ENCODE peak calls at places on chromosomes 2 and 18, in eight cellular contexts. One of them, this sample, is unnamed.

GRCh38 chr2:242060212-242060835 is 190.8 kb downstream of the RTP5 start:
- DNase-seq in aorta: no peak
- DNase-seq in HTR-8/SVneo: no peak
- DNase-seq in activated CD8-positive, alpha-beta memory T cell treated with anti-CD3 and anti-CD28 coated beads for 4 hours: no peak
- DNase-seq in memory B cell: no peak
- DNase-seq in iris pigment epithelial cell: peak
- DNase-seq in NCI-H1105 treated with DMSO at 0.1 percent for 48 hours: no peak
- DNase-seq in midbrain: no peak
- DNase-seq in this sample: no peak

GRCh38 chr2:145752091-145752806 is 1232.3 kb upstream of the ZEB2 start:
- DNase-seq in aorta: no peak
- DNase-seq in HTR-8/SVneo: peak
- DNase-seq in activated CD8-positive, alpha-beta memory T cell treated with anti-CD3 and anti-CD28 coated beads for 4 hours: no peak
- DNase-seq in memory B cell: peak
- DNase-seq in iris pigment epithelial cell: peak
- DNase-seq in NCI-H1105 treated with DMSO at 0.1 percent for 48 hours: peak
- DNase-seq in midbrain: peak
- DNase-seq in this sample: no peak

GRCh38 chr18:49788327-49788908 is 24.9 kb downstream of the ACAA2 start:
- DNase-seq in aorta: no peak
- DNase-seq in HTR-8/SVneo: no peak
- DNase-seq in activated CD8-positive, alpha-beta memory T cell treated with anti-CD3 and anti-CD28 coated beads for 4 hours: no peak
- DNase-seq in memory B cell: no peak
- DNase-seq in iris pigment epithelial cell: peak
- DNase-seq in NCI-H1105 treated with DMSO at 0.1 percent for 48 hours: no peak
- DNase-seq in midbrain: no peak
- DNase-seq in this sample: no peak

GRCh38 chr2:215528555-215528954 is 92.7 kb upstream of the FN1 start:
- DNase-seq in aorta: no peak
- DNase-seq in HTR-8/SVneo: peak
- DNase-seq in activated CD8-positive, alpha-beta memory T cell treated with anti-CD3 and anti-CD28 coated beads for 4 hours: no peak
- DNase-seq in memory B cell: no peak
- DNase-seq in iris pigment epithelial cell: peak
- DNase-seq in NCI-H1105 treated with DMSO at 0.1 percent for 48 hours: no peak
- DNase-seq in midbrain: no peak
- DNase-seq in this sample: no peak

GRCh38 chr2:55268907-55269611 is at the start of gene MTIF2:
- DNase-seq in aorta: peak
- DNase-seq in HTR-8/SVneo: peak
- DNase-seq in activated CD8-positive, alpha-beta memory T cell treated with anti-CD3 and anti-CD28 coated beads for 4 hours: peak
- DNase-seq in memory B cell: peak
- DNase-seq in iris pigment epithelial cell: peak
- DNase-seq in NCI-H1105 treated with DMSO at 0.1 percent for 48 hours: peak
- DNase-seq in midbrain: peak
- DNase-seq in this sample: peak

GRCh38 chr2:29014811-29015414 is 33.8 kb downstream of the TOGARAM2 start:
- DNase-seq in aorta: no peak
- DNase-seq in HTR-8/SVneo: peak
- DNase-seq in activated CD8-positive, alpha-beta memory T cell treated with anti-CD3 and anti-CD28 coated beads for 4 hours: peak
- DNase-seq in memory B cell: no peak
- DNase-seq in iris pigment epithelial cell: peak
- DNase-seq in NCI-H1105 treated with DMSO at 0.1 percent for 48 hours: no peak
- DNase-seq in midbrain: no peak
- DNase-seq in this sample: peak

GRCh38 chr2:105797298-105797819 is 52.6 kb downstream of the NCK2 start:
- DNase-seq in aorta: peak
- DNase-seq in HTR-8/SVneo: no peak
- DNase-seq in activated CD8-positive, alpha-beta memory T cell treated with anti-CD3 and anti-CD28 coated beads for 4 hours: no peak
- DNase-seq in memory B cell: no peak
- DNase-seq in iris pigment epithelial cell: peak
- DNase-seq in NCI-H1105 treated with DMSO at 0.1 percent for 48 hours: no peak
- DNase-seq in midbrain: peak
- DNase-seq in this sample: no peak

GRCh38 chr2:188668017-188668663 is 306.0 kb upstream of the COL3A1 start:
- DNase-seq in aorta: no peak
- DNase-seq in HTR-8/SVneo: no peak
- DNase-seq in activated CD8-positive, alpha-beta memory T cell treated with anti-CD3 and anti-CD28 coated beads for 4 hours: no peak
- DNase-seq in memory B cell: no peak
- DNase-seq in iris pigment epithelial cell: peak
- DNase-seq in NCI-H1105 treated with DMSO at 0.1 percent for 48 hours: no peak
- DNase-seq in midbrain: no peak
- DNase-seq in this sample: no peak

GRCh38 chr2:215760126-215760525 is 253.2 kb downstream of the MREG start:
- DNase-seq in aorta: no peak
- DNase-seq in HTR-8/SVneo: no peak
- DNase-seq in activated CD8-positive, alpha-beta memory T cell treated with anti-CD3 and anti-CD28 coated beads for 4 hours: no peak
- DNase-seq in memory B cell: no peak
- DNase-seq in iris pigment epithelial cell: no peak
- DNase-seq in NCI-H1105 treated with DMSO at 0.1 percent for 48 hours: no peak
- DNase-seq in midbrain: no peak
- DNase-seq in this sample: no peak

GRCh38 chr18:75141166-75141565 is 67.8 kb downstream of the PTGR3 start:
- DNase-seq in aorta: no peak
- DNase-seq in HTR-8/SVneo: no peak
- DNase-seq in activated CD8-positive, alpha-beta memory T cell treated with anti-CD3 and anti-CD28 coated beads for 4 hours: no peak
- DNase-seq in memory B cell: no peak
- DNase-seq in iris pigment epithelial cell: no peak
- DNase-seq in NCI-H1105 treated with DMSO at 0.1 percent for 48 hours: no peak
- DNase-seq in midbrain: no peak
- DNase-seq in this sample: no peak

GRCh38 chr18:79898952-79899608 is 52.4 kb downstream of the SLC66A2 start:
- DNase-seq in aorta: no peak
- DNase-seq in HTR-8/SVneo: no peak
- DNase-seq in activated CD8-positive, alpha-beta memory T cell treated with anti-CD3 and anti-CD28 coated beads for 4 hours: no peak
- DNase-seq in memory B cell: no peak
- DNase-seq in iris pigment epithelial cell: no peak
- DNase-seq in NCI-H1105 treated with DMSO at 0.1 percent for 48 hours: no peak
- DNase-seq in midbrain: no peak
- DNase-seq in this sample: no peak

GRCh38 chr2:238160206-238161129 is 1.7 kb downstream of the ERFE start:
- DNase-seq in aorta: peak
- DNase-seq in HTR-8/SVneo: no peak
- DNase-seq in activated CD8-positive, alpha-beta memory T cell treated with anti-CD3 and anti-CD28 coated beads for 4 hours: no peak
- DNase-seq in memory B cell: no peak
- DNase-seq in iris pigment epithelial cell: no peak
- DNase-seq in NCI-H1105 treated with DMSO at 0.1 percent for 48 hours: no peak
- DNase-seq in midbrain: no peak
- DNase-seq in this sample: no peak

GRCh38 chr2:24245986-24246779 is 71.3 kb downstream of the FAM228A start:
- DNase-seq in aorta: no peak
- DNase-seq in HTR-8/SVneo: no peak
- DNase-seq in activated CD8-positive, alpha-beta memory T cell treated with anti-CD3 and anti-CD28 coated beads for 4 hours: no peak
- DNase-seq in memory B cell: no peak
- DNase-seq in iris pigment epithelial cell: peak
- DNase-seq in NCI-H1105 treated with DMSO at 0.1 percent for 48 hours: no peak
- DNase-seq in midbrain: no peak
- DNase-seq in this sample: no peak

GRCh38 chr2:105881286-105882136 is 136.8 kb downstream of the NCK2 start:
- DNase-seq in aorta: no peak
- DNase-seq in HTR-8/SVneo: no peak
- DNase-seq in activated CD8-positive, alpha-beta memory T cell treated with anti-CD3 and anti-CD28 coated beads for 4 hours: no peak
- DNase-seq in memory B cell: no peak
- DNase-seq in iris pigment epithelial cell: no peak
- DNase-seq in NCI-H1105 treated with DMSO at 0.1 percent for 48 hours: no peak
- DNase-seq in midbrain: no peak
- DNase-seq in this sample: no peak

GRCh38 chr2:158773121-158773520 is 22.0 kb upstream of the DAPL1 start:
- DNase-seq in aorta: peak
- DNase-seq in HTR-8/SVneo: no peak
- DNase-seq in activated CD8-positive, alpha-beta memory T cell treated with anti-CD3 and anti-CD28 coated beads for 4 hours: no peak
- DNase-seq in memory B cell: no peak
- DNase-seq in iris pigment epithelial cell: peak
- DNase-seq in NCI-H1105 treated with DMSO at 0.1 percent for 48 hours: no peak
- DNase-seq in midbrain: peak
- DNase-seq in this sample: no peak

GRCh38 chr2:20593072-20594034 is 57.5 kb downstream of the HS1BP3 start:
- DNase-seq in aorta: peak
- DNase-seq in HTR-8/SVneo: peak
- DNase-seq in activated CD8-positive, alpha-beta memory T cell treated with anti-CD3 and anti-CD28 coated beads for 4 hours: no peak
- DNase-seq in memory B cell: no peak
- DNase-seq in iris pigment epithelial cell: peak
- DNase-seq in NCI-H1105 treated with DMSO at 0.1 percent for 48 hours: no peak
- DNase-seq in midbrain: no peak
- DNase-seq in this sample: no peak

GRCh38 chr18:69795785-69796184 is 151.9 kb downstream of the CD226 start:
- DNase-seq in aorta: no peak
- DNase-seq in HTR-8/SVneo: no peak
- DNase-seq in activated CD8-positive, alpha-beta memory T cell treated with anti-CD3 and anti-CD28 coated beads for 4 hours: no peak
- DNase-seq in memory B cell: no peak
- DNase-seq in iris pigment epithelial cell: peak
- DNase-seq in NCI-H1105 treated with DMSO at 0.1 percent for 48 hours: no peak
- DNase-seq in midbrain: no peak
- DNase-seq in this sample: no peak

GRCh38 chr2:1816414-1816911 is 72.1 kb upstream of the PXDN start:
- DNase-seq in aorta: peak
- DNase-seq in HTR-8/SVneo: no peak
- DNase-seq in activated CD8-positive, alpha-beta memory T cell treated with anti-CD3 and anti-CD28 coated beads for 4 hours: no peak
- DNase-seq in memory B cell: no peak
- DNase-seq in iris pigment epithelial cell: peak
- DNase-seq in NCI-H1105 treated with DMSO at 0.1 percent for 48 hours: no peak
- DNase-seq in midbrain: peak
- DNase-seq in this sample: no peak

GRCh38 chr2:20584637-20585321 is 66.1 kb downstream of the HS1BP3 start:
- DNase-seq in aorta: peak
- DNase-seq in HTR-8/SVneo: peak
- DNase-seq in activated CD8-positive, alpha-beta memory T cell treated with anti-CD3 and anti-CD28 coated beads for 4 hours: no peak
- DNase-seq in memory B cell: no peak
- DNase-seq in iris pigment epithelial cell: peak
- DNase-seq in NCI-H1105 treated with DMSO at 0.1 percent for 48 hours: no peak
- DNase-seq in midbrain: peak
- DNase-seq in this sample: no peak

GRCh38 chr2:197306024-197306690 is 4.4 kb downstream of the ANKRD44 start:
- DNase-seq in aorta: no peak
- DNase-seq in HTR-8/SVneo: no peak
- DNase-seq in activated CD8-positive, alpha-beta memory T cell treated with anti-CD3 and anti-CD28 coated beads for 4 hours: no peak
- DNase-seq in memory B cell: no peak
- DNase-seq in iris pigment epithelial cell: no peak
- DNase-seq in NCI-H1105 treated with DMSO at 0.1 percent for 48 hours: no peak
- DNase-seq in midbrain: no peak
- DNase-seq in this sample: no peak

GRCh38 chr2:439077-439476 is 151.2 kb upstream of the ALKAL2 start:
- DNase-seq in aorta: no peak
- DNase-seq in HTR-8/SVneo: no peak
- DNase-seq in activated CD8-positive, alpha-beta memory T cell treated with anti-CD3 and anti-CD28 coated beads for 4 hours: no peak
- DNase-seq in memory B cell: no peak
- DNase-seq in iris pigment epithelial cell: no peak
- DNase-seq in NCI-H1105 treated with DMSO at 0.1 percent for 48 hours: no peak
- DNase-seq in midbrain: no peak
- DNase-seq in this sample: no peak

GRCh38 chr2:44100351-44100750 is 68.3 kb upstream of the PPM1B start:
- DNase-seq in aorta: peak
- DNase-seq in HTR-8/SVneo: peak
- DNase-seq in activated CD8-positive, alpha-beta memory T cell treated with anti-CD3 and anti-CD28 coated beads for 4 hours: no peak
- DNase-seq in memory B cell: no peak
- DNase-seq in iris pigment epithelial cell: peak
- DNase-seq in NCI-H1105 treated with DMSO at 0.1 percent for 48 hours: no peak
- DNase-seq in midbrain: no peak
- DNase-seq in this sample: no peak

GRCh38 chr18:12694032-12694431 is 8.5 kb downstream of the CEP76 start:
- DNase-seq in aorta: no peak
- DNase-seq in HTR-8/SVneo: no peak
- DNase-seq in activated CD8-positive, alpha-beta memory T cell treated with anti-CD3 and anti-CD28 coated beads for 4 hours: no peak
- DNase-seq in memory B cell: no peak
- DNase-seq in iris pigment epithelial cell: no peak
- DNase-seq in NCI-H1105 treated with DMSO at 0.1 percent for 48 hours: no peak
- DNase-seq in midbrain: no peak
- DNase-seq in this sample: no peak

GRCh38 chr2:75558786-75559428 is 1.8 kb downstream of the EVA1A start:
- DNase-seq in aorta: no peak
- DNase-seq in HTR-8/SVneo: no peak
- DNase-seq in activated CD8-positive, alpha-beta memory T cell treated with anti-CD3 and anti-CD28 coated beads for 4 hours: no peak
- DNase-seq in memory B cell: no peak
- DNase-seq in iris pigment epithelial cell: peak
- DNase-seq in NCI-H1105 treated with DMSO at 0.1 percent for 48 hours: no peak
- DNase-seq in midbrain: no peak
- DNase-seq in this sample: no peak

GRCh38 chr18:51417643-51418483 is 220.4 kb upstream of the MEX3C start:
- DNase-seq in aorta: no peak
- DNase-seq in HTR-8/SVneo: no peak
- DNase-seq in activated CD8-positive, alpha-beta memory T cell treated with anti-CD3 and anti-CD28 coated beads for 4 hours: no peak
- DNase-seq in memory B cell: no peak
- DNase-seq in iris pigment epithelial cell: no peak
- DNase-seq in NCI-H1105 treated with DMSO at 0.1 percent for 48 hours: no peak
- DNase-seq in midbrain: no peak
- DNase-seq in this sample: no peak

This sample was measured in CD4-positive, alpha-beta T cell.